ENCODE peak calls at places on chromosomes 2 and 18, in four cellular contexts. One of them, this sample, is unnamed.

GRCh38 chr2:12441750-12442626 is 274.7 kb upstream of the TRIB2 start:
- DNase-seq in activated T-helper 1 cell treated with anti-CD3 and anti-CD28 coated beads, Interleukin-12 subunit alpha, Interleukin-12 subunit beta, Interleukin-2, Interleukin-4 antibody, amounts not matched to agents 30 ng/mL and 10 ng/mL and 1 ng/mL, durations not matched to agents 14 hours and 24 hours and 36 hours: no peak
- DNase-seq in HT-29: no peak
- DNase-seq in SJSA1: no peak
- DNase-seq in this sample: no peak

GRCh38 chr18:28574175-28574574 is 397.2 kb upstream of the CDH2 start:
- DNase-seq in activated T-helper 1 cell treated with anti-CD3 and anti-CD28 coated beads, Interleukin-12 subunit alpha, Interleukin-12 subunit beta, Interleukin-2, Interleukin-4 antibody, amounts not matched to agents 30 ng/mL and 10 ng/mL and 1 ng/mL, durations not matched to agents 14 hours and 24 hours and 36 hours: no peak
- DNase-seq in HT-29: no peak
- DNase-seq in SJSA1: no peak
- DNase-seq in this sample: no peak

GRCh38 chr2:177239934-177240600 is 24.5 kb downstream of the NFE2L2 start:
- DNase-seq in activated T-helper 1 cell treated with anti-CD3 and anti-CD28 coated beads, Interleukin-12 subunit alpha, Interleukin-12 subunit beta, Interleukin-2, Interleukin-4 antibody, amounts not matched to agents 30 ng/mL and 10 ng/mL and 1 ng/mL, durations not matched to agents 14 hours and 24 hours and 36 hours: no peak
- DNase-seq in HT-29: peak
- DNase-seq in SJSA1: no peak
- DNase-seq in this sample: peak

GRCh38 chr18:3552305-3552704 is 102.3 kb downstream of the TGIF1 start:
- DNase-seq in activated T-helper 1 cell treated with anti-CD3 and anti-CD28 coated beads, Interleukin-12 subunit alpha, Interleukin-12 subunit beta, Interleukin-2, Interleukin-4 antibody, amounts not matched to agents 30 ng/mL and 10 ng/mL and 1 ng/mL, durations not matched to agents 14 hours and 24 hours and 36 hours: no peak
- DNase-seq in HT-29: no peak
- DNase-seq in SJSA1: no peak
- DNase-seq in this sample: no peak

GRCh38 chr18:40159141-40160017 is 1795.7 kb upstream of the PIK3C3 start:
- DNase-seq in activated T-helper 1 cell treated with anti-CD3 and anti-CD28 coated beads, Interleukin-12 subunit alpha, Interleukin-12 subunit beta, Interleukin-2, Interleukin-4 antibody, amounts not matched to agents 30 ng/mL and 10 ng/mL and 1 ng/mL, durations not matched to agents 14 hours and 24 hours and 36 hours: no peak
- DNase-seq in HT-29: peak
- DNase-seq in SJSA1: no peak
- DNase-seq in this sample: no peak

GRCh38 chr2:67797801-67798535 is 264.8 kb downstream of the C1D start:
- DNase-seq in activated T-helper 1 cell treated with anti-CD3 and anti-CD28 coated beads, Interleukin-12 subunit alpha, Interleukin-12 subunit beta, Interleukin-2, Interleukin-4 antibody, amounts not matched to agents 30 ng/mL and 10 ng/mL and 1 ng/mL, durations not matched to agents 14 hours and 24 hours and 36 hours: no peak
- DNase-seq in HT-29: no peak
- DNase-seq in SJSA1: no peak
- DNase-seq in this sample: no peak

GRCh38 chr2:135030826-135031225 is 16.4 kb downstream of the MAP3K19 start:
- DNase-seq in activated T-helper 1 cell treated with anti-CD3 and anti-CD28 coated beads, Interleukin-12 subunit alpha, Interleukin-12 subunit beta, Interleukin-2, Interleukin-4 antibody, amounts not matched to agents 30 ng/mL and 10 ng/mL and 1 ng/mL, durations not matched to agents 14 hours and 24 hours and 36 hours: no peak
- DNase-seq in HT-29: peak
- DNase-seq in SJSA1: no peak
- DNase-seq in this sample: peak

GRCh38 chr18:32549248-32549842 is 78.7 kb upstream of the GAREM1 start:
- DNase-seq in activated T-helper 1 cell treated with anti-CD3 and anti-CD28 coated beads, Interleukin-12 subunit alpha, Interleukin-12 subunit beta, Interleukin-2, Interleukin-4 antibody, amounts not matched to agents 30 ng/mL and 10 ng/mL and 1 ng/mL, durations not matched to agents 14 hours and 24 hours and 36 hours: no peak
- DNase-seq in HT-29: peak
- DNase-seq in SJSA1: no peak
- DNase-seq in this sample: peak

GRCh38 chr18:27094621-27095020 is 90.5 kb downstream of the CHST9 start:
- DNase-seq in activated T-helper 1 cell treated with anti-CD3 and anti-CD28 coated beads, Interleukin-12 subunit alpha, Interleukin-12 subunit beta, Interleukin-2, Interleukin-4 antibody, amounts not matched to agents 30 ng/mL and 10 ng/mL and 1 ng/mL, durations not matched to agents 14 hours and 24 hours and 36 hours: no peak
- DNase-seq in HT-29: no peak
- DNase-seq in SJSA1: no peak
- DNase-seq in this sample: no peak

GRCh38 chr18:63974991-63975390 is 5.1 kb downstream of the SERPINB8 start:
- DNase-seq in activated T-helper 1 cell treated with anti-CD3 and anti-CD28 coated beads, Interleukin-12 subunit alpha, Interleukin-12 subunit beta, Interleukin-2, Interleukin-4 antibody, amounts not matched to agents 30 ng/mL and 10 ng/mL and 1 ng/mL, durations not matched to agents 14 hours and 24 hours and 36 hours: no peak
- DNase-seq in HT-29: peak
- DNase-seq in SJSA1: no peak
- DNase-seq in this sample: no peak

GRCh38 chr2:236338495-236339184 is 74.4 kb upstream of the ASB18 start:
- DNase-seq in activated T-helper 1 cell treated with anti-CD3 and anti-CD28 coated beads, Interleukin-12 subunit alpha, Interleukin-12 subunit beta, Interleukin-2, Interleukin-4 antibody, amounts not matched to agents 30 ng/mL and 10 ng/mL and 1 ng/mL, durations not matched to agents 14 hours and 24 hours and 36 hours: no peak
- DNase-seq in HT-29: no peak
- DNase-seq in SJSA1: no peak
- DNase-seq in this sample: no peak

GRCh38 chr18:56992777-56993176 is 154.1 kb upstream of the BOD1L2 start:
- DNase-seq in activated T-helper 1 cell treated with anti-CD3 and anti-CD28 coated beads, Interleukin-12 subunit alpha, Interleukin-12 subunit beta, Interleukin-2, Interleukin-4 antibody, amounts not matched to agents 30 ng/mL and 10 ng/mL and 1 ng/mL, durations not matched to agents 14 hours and 24 hours and 36 hours: no peak
- DNase-seq in HT-29: no peak
- DNase-seq in SJSA1: no peak
- DNase-seq in this sample: no peak

GRCh38 chr18:53422896-53423295 is 801.6 kb downstream of the MBD2 start:
- DNase-seq in activated T-helper 1 cell treated with anti-CD3 and anti-CD28 coated beads, Interleukin-12 subunit alpha, Interleukin-12 subunit beta, Interleukin-2, Interleukin-4 antibody, amounts not matched to agents 30 ng/mL and 10 ng/mL and 1 ng/mL, durations not matched to agents 14 hours and 24 hours and 36 hours: no peak
- DNase-seq in HT-29: no peak
- DNase-seq in SJSA1: no peak
- DNase-seq in this sample: no peak

GRCh38 chr2:145036421-145036901 is 516.5 kb upstream of the ZEB2 start:
- DNase-seq in activated T-helper 1 cell treated with anti-CD3 and anti-CD28 coated beads, Interleukin-12 subunit alpha, Interleukin-12 subunit beta, Interleukin-2, Interleukin-4 antibody, amounts not matched to agents 30 ng/mL and 10 ng/mL and 1 ng/mL, durations not matched to agents 14 hours and 24 hours and 36 hours: no peak
- DNase-seq in HT-29: no peak
- DNase-seq in SJSA1: no peak
- DNase-seq in this sample: no peak

GRCh38 chr2:113750385-113750784 is 6.1 kb downstream of the SLC35F5 start:
- DNase-seq in activated T-helper 1 cell treated with anti-CD3 and anti-CD28 coated beads, Interleukin-12 subunit alpha, Interleukin-12 subunit beta, Interleukin-2, Interleukin-4 antibody, amounts not matched to agents 30 ng/mL and 10 ng/mL and 1 ng/mL, durations not matched to agents 14 hours and 24 hours and 36 hours: no peak
- DNase-seq in HT-29: no peak
- DNase-seq in SJSA1: no peak
- DNase-seq in this sample: no peak

GRCh38 chr2:215507836-215508235 is 72.0 kb upstream of the FN1 start:
- DNase-seq in activated T-helper 1 cell treated with anti-CD3 and anti-CD28 coated beads, Interleukin-12 subunit alpha, Interleukin-12 subunit beta, Interleukin-2, Interleukin-4 antibody, amounts not matched to agents 30 ng/mL and 10 ng/mL and 1 ng/mL, durations not matched to agents 14 hours and 24 hours and 36 hours: no peak
- DNase-seq in HT-29: no peak
- DNase-seq in SJSA1: no peak
- DNase-seq in this sample: no peak

GRCh38 chr2:128813352-128814034 is 494.8 kb upstream of the HS6ST1 start:
- DNase-seq in activated T-helper 1 cell treated with anti-CD3 and anti-CD28 coated beads, Interleukin-12 subunit alpha, Interleukin-12 subunit beta, Interleukin-2, Interleukin-4 antibody, amounts not matched to agents 30 ng/mL and 10 ng/mL and 1 ng/mL, durations not matched to agents 14 hours and 24 hours and 36 hours: no peak
- DNase-seq in HT-29: no peak
- DNase-seq in SJSA1: no peak
- DNase-seq in this sample: no peak